ENCODE peak calls at places on chromosomes 4 and X, in eight cellular contexts. V, R, U, C, L, P, I and W are unnamed samples.

GRCh38 chr4:85005865-85006377 is 39.4 kb upstream of the WDFY3 start:
- DNase-seq in V (no peak), R (no peak), U (no peak), C (peak; percentile 44), L (no peak), P (peak; percentile 15), I (no peak), W (no peak)

GRCh38 chr4:100722866-100723459 is 205.1 kb upstream of the EMCN start:
- DNase-seq in V (no peak), R (no peak), U (no peak), C (no peak), L (no peak), P (no peak), I (no peak), W (no peak)

GRCh38 chr4:133355636-133356035 is 206.5 kb downstream of the PCDH10 start:
- DNase-seq in V (peak; percentile 51), R (no peak), U (no peak), C (no peak), L (no peak), P (no peak), I (no peak), W (no peak)

GRCh38 chr4:111274486-111274885 is 651.6 kb upstream of the PITX2 start:
- DNase-seq in V (no peak), R (no peak), U (no peak), C (no peak), L (no peak), P (no peak), I (no peak), W (no peak)

GRCh38 chr4:128955751-128956150 is 137.6 kb downstream of the SCLT1 start:
- DNase-seq in V (no peak), R (no peak), U (no peak), C (no peak), L (no peak), P (no peak), I (no peak), W (no peak)

GRCh38 chrX:119398974-119399771 is at the start of gene SLC25A43:
- DNase-seq in V (peak; percentile 52), R (peak; percentile 76), U (no peak), C (no peak), L (peak; percentile 46), P (peak; percentile 15), I (no peak), W (peak; percentile 33)

GRCh38 chr4:156190606-156191005 is 236.9 kb upstream of the CTSO start:
- DNase-seq in V (no peak), R (no peak), U (no peak), C (peak; percentile 63), L (no peak), P (no peak), I (no peak), W (no peak)

GRCh38 chrX:9189286-9189685 is 155.4 kb upstream of the FAM9B start:
- DNase-seq in V (no peak), R (no peak), U (no peak), C (no peak), L (no peak), P (no peak), I (no peak), W (no peak)

GRCh38 chrX:51641421-51642021 is 22.8 kb upstream of the CENPVL3 start:
- DNase-seq in V (peak; percentile 61), R (no peak), U (no peak), C (no peak), L (peak; percentile 82), P (no peak), I (no peak), W (no peak)

GRCh38 chr4:113673450-113673849 is 88.1 kb downstream of the CAMK2D start:
- DNase-seq in V (peak; percentile 20), R (no peak), U (no peak), C (peak; percentile 69), L (peak; percentile 42), P (no peak), I (no peak), W (no peak)

GRCh38 chr4:164571593-164572385 is 182.1 kb upstream of the SMIM31 start:
- DNase-seq in V (no peak), R (no peak), U (no peak), C (peak; percentile 37), L (peak; percentile 48), P (no peak), I (no peak), W (no peak)

GRCh38 chrX:135432881-135433521 is 11.3 kb downstream of the SMIM10L2A start:
- DNase-seq in V (no peak), R (no peak), U (no peak), C (no peak), L (no peak), P (no peak), I (no peak), W (no peak)

GRCh38 chr4:141376769-141377168 is 156.1 kb downstream of the ZNF330 start:
- DNase-seq in V (no peak), R (no peak), U (no peak), C (no peak), L (no peak), P (no peak), I (no peak), W (no peak)

GRCh38 chr4:159010563-159011260 is 92.2 kb upstream of the RAPGEF2 start:
- DNase-seq in V (peak; percentile 38), R (peak; percentile 60), U (peak; percentile 39), C (no peak), L (no peak), P (peak; percentile 69), I (no peak), W (no peak)

GRCh38 chr4:19748470-19748869 is 503.2 kb upstream of the SLIT2 start:
- DNase-seq in V (no peak), R (no peak), U (no peak), C (no peak), L (no peak), P (peak; percentile 57), I (no peak), W (no peak)

GRCh38 chr4:7928711-7929505 is 10.8 kb downstream of the AFAP1 start:
- DNase-seq in V (no peak), R (peak; percentile 17), U (no peak), C (no peak), L (no peak), P (no peak), I (no peak), W (no peak)
- TF ChIP-seq CTCF in V (peak; percentile 30), R (no peak), U (no peak), C (peak; percentile 43), L (peak; percentile 48), P (no peak), I (no peak), W (peak; percentile 38)

DNA sequence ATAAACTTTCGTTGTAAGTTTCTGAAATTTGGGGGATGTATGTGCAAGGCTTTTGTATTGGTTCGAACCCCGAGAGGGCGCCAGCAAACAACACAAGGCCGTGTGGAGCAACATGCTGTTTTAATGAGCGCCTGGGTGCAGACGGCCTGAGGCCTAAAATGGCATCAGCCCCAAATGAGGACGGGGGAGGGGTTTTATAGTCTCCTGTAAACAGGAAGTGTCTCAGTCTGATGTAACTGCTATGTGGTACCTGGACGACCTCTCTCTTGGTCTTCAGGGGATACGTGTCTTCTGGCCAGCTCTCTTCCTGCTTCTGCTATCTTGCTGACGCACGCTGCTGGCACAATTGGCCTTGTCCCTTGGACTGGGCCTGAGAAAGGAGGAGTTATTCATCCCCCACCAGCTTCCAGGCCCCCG is 1348.0 kb downstream of the ADGRL3 start:
- DNase-seq in V (no peak), R (no peak), U (no peak), C (no peak), L (peak; percentile 77), P (no peak), I (no peak), W (no peak)
- TF ChIP-seq CTCF in V (no peak), R (no peak), U (no peak), C (no peak), L (peak; percentile 63), P (no peak), I (no peak), W (no peak)

GRCh38 chr4:39037491-39037825 is 5.2 kb upstream of the TMEM156 start:
- DNase-seq in V (peak; percentile 23), R (no peak), U (no peak), C (peak; percentile 63), L (peak; percentile 29), P (no peak), I (no peak), W (no peak)

GRCh38 chr4:39036172-39036571 is 4.0 kb upstream of the TMEM156 start:
- DNase-seq in V (no peak), R (no peak), U (no peak), C (no peak), L (no peak), P (no peak), I (no peak), W (no peak)

GRCh38 chr4:39030726-39031125 is 1.5 kb downstream of the TMEM156 start:
- DNase-seq in V (no peak), R (no peak), U (no peak), C (no peak), L (no peak), P (no peak), I (no peak), W (no peak)

GRCh38 chr4:39029752-39030694 is 2.2 kb downstream of the TMEM156 start:
- DNase-seq in V (no peak), R (no peak), U (no peak), C (no peak), L (no peak), P (no peak), I (no peak), W (no peak)

DNA sequence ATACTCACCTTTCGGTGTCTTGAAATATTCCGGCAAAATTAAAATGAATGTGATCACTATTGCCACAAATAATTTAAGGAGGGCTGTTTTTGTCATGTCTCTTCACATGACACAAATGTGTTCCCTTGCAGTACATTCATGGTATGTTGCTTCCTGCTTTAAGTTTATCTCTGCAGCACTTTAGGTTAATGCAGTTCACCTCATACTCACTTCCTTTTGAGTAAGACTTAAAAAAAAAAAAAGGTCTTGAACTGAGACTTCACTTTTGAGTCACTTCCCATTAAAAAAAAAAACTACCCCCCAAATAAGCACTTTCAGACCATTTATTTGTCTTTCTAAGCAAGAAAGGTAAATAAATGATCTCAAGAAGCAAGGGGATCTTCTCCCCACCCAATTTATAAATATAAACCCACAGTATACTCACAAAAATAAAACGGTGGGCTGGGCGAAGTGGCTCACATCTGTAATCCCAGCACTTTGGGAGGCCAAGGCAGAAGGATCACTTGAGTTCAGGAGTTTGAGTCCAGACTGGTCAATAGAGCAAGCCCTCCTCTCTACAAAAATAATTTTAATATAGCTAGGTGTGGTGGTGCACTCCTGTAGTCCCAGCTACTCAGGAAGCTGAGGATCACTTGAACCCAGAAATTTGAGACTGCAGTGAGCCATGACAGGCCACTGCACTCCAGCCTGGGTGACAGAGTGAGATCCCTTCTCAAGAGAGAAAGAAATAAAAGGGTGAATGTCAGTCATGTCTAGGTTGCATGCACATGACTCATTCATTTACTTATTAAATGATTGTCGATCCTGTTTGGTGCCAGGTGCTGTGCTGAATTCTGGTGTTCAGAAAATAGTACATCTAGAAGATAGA is at the start of gene TMEM156:
- DNase-seq in V (no peak), R (no peak), U (no peak), C (peak; percentile 31), L (no peak), P (no peak), I (no peak), W (no peak)
- TF ChIP-seq CTCF in V (no peak), R (no peak), U (no peak), C (no peak), L (no peak), P (no peak), I (no peak), W (no peak)

DNA sequence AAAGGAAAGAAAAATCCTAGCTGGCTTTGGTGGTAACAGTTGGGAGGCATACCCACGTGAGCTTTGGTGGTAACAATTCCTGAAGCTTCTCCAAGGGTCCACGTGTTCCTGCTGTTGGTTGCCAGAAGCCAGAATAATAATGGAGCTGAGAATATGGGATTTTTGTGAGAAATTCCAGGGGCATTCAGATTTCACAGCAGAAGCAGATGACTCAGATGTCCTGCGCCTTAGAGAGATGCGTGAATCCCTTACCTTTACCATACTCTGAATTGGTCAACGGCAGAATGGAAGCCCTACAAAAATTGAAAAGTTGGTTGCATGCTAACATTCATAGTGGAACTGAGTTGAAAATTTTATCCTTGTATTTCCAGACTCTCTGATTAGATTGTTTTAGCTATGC is 28.8 kb downstream of the PHEX start:
- DNase-seq in V (no peak), R (no peak), U (no peak), C (no peak), L (no peak), P (no peak), I (no peak), W (no peak)
- TF ChIP-seq CTCF in V (no peak), R (no peak), U (no peak), C (no peak), L (no peak), P (no peak), I (no peak), W (no peak)